ENCODE peak calls at places on chromosomes 12 and 14, in four cellular contexts. One of them, this sample, is unnamed. For H3K79me2, the result is how much of the 10 kb centered on the place peaks cover.

GRCh38 chr14:26925876-26926584 is 328.2 kb upstream of the NOVA1 start:
- DNase-seq in trophoblast cell: peak
- DNase-seq in H9: no peak
- DNase-seq in H1: no peak
- DNase-seq in this sample: peak

GRCh38 chr12:123967121-123967586 is 5.5 kb downstream of the CCDC92 start:
- DNase-seq in trophoblast cell: no peak
- DNase-seq in H9: no peak
- DNase-seq in H1: no peak
- DNase-seq in this sample: no peak

GRCh38 chr14:99741227-99741976 is 51.8 kb upstream of the EML1 start:
- DNase-seq in trophoblast cell: no peak
- DNase-seq in H9: no peak
- DNase-seq in H1: no peak
- DNase-seq in this sample: no peak

GRCh38 chr14:62181591-62181990 is 419.4 kb downstream of the SNAPC1 start:
- DNase-seq in trophoblast cell: no peak
- DNase-seq in H9: no peak
- DNase-seq in H1: no peak
- DNase-seq in this sample: no peak

GRCh38 chr12:128316078-128316477 is 49.1 kb downstream of the TMEM132C start:
- DNase-seq in trophoblast cell: no peak
- DNase-seq in H9: no peak
- DNase-seq in H1: no peak
- DNase-seq in this sample: no peak

GRCh38 chr12:90622431-90622830 is 332.5 kb downstream of the CCER1 start:
- DNase-seq in trophoblast cell: peak
- DNase-seq in H9: no peak
- DNase-seq in H1: no peak
- DNase-seq in this sample: peak

GRCh38 chr14:23638414-23639047 is 2.4 kb downstream of the DHRS2 start:
- DNase-seq in trophoblast cell: peak
- DNase-seq in H9: no peak
- DNase-seq in H1: no peak
- DNase-seq in this sample: peak

GRCh38 chr14:105890474-105891220 is 364.3 kb downstream of the TMEM121 start:
- DNase-seq in trophoblast cell: no peak
- DNase-seq in H9: no peak
- DNase-seq in H1: no peak
- DNase-seq in this sample: no peak

GRCh38 chr14:103014466-103015319 is 42.7 kb downstream of the CDC42BPB start:
- DNase-seq in trophoblast cell: no peak
- DNase-seq in H9: peak
- DNase-seq in H1: no peak
- DNase-seq in this sample: peak

GRCh38 chr14:100640481-100641273 is 53.5 kb upstream of the BEGAIN start:
- DNase-seq in trophoblast cell: no peak
- DNase-seq in H9: no peak
- DNase-seq in H1: no peak
- DNase-seq in this sample: no peak

GRCh38 chr12:113407931-113408585 is 4.4 kb upstream of the SDS start:
- DNase-seq in trophoblast cell: no peak
- DNase-seq in H9: no peak
- DNase-seq in H1: no peak
- DNase-seq in this sample: no peak

GRCh38 chr12:66746489-66747201 is 67.8 kb upstream of the GRIP1 start:
- DNase-seq in trophoblast cell: no peak
- DNase-seq in H9: no peak
- DNase-seq in H1: no peak
- DNase-seq in this sample: peak

GRCh38 chr12:32877670-32878459 is 18.7 kb downstream of the PKP2 start:
- DNase-seq in trophoblast cell: no peak
- DNase-seq in H9: no peak
- DNase-seq in H1: no peak
- DNase-seq in this sample: peak

GRCh38 chr12:53232641-53233538 is 881 bp upstream of the RARG start:
- DNase-seq in trophoblast cell: no peak
- DNase-seq in H9: peak
- DNase-seq in H1: no peak
- DNase-seq in this sample: peak

GRCh38 chr12:108176292-108176691 is 47.2 kb downstream of the WSCD2 start:
- DNase-seq in trophoblast cell: no peak
- DNase-seq in H9: no peak
- DNase-seq in H1: no peak
- DNase-seq in this sample: no peak

GRCh38 chr14:104681689-104682074 is 7.7 kb upstream of the INF2 start:
- DNase-seq in trophoblast cell: peak
- DNase-seq in H9: peak
- DNase-seq in H1: peak
- DNase-seq in this sample: peak

GRCh38 chr14:29352681-29353080 is 575.0 kb downstream of the PRKD1 start:
- DNase-seq in trophoblast cell: no peak
- DNase-seq in H9: no peak
- DNase-seq in H1: no peak
- DNase-seq in this sample: no peak

GRCh38 chr12:110224379-110225304 is 56.4 kb upstream of the ATP2A2 start:
- DNase-seq in trophoblast cell: no peak
- DNase-seq in H9: no peak
- DNase-seq in H1: no peak
- DNase-seq in this sample: no peak

GRCh38 chr12:124075836-124076235 is 102.8 kb downstream of the ZNF664 start:
- DNase-seq in trophoblast cell: peak
- DNase-seq in H9: no peak
- DNase-seq in H1: no peak
- DNase-seq in this sample: peak

GRCh38 chr12:63848450-63848849 is 4.0 kb downstream of the SRGAP1 start:
- DNase-seq in trophoblast cell: no peak
- DNase-seq in H9: no peak
- DNase-seq in H1: no peak
- DNase-seq in this sample: no peak
- H3K79me2 ChIP-seq in trophoblast cell: under half
- H3K79me2 ChIP-seq in H9: under half
- H3K79me2 ChIP-seq in H1: under half
- H3K79me2 ChIP-seq in this sample: under half

DNA sequence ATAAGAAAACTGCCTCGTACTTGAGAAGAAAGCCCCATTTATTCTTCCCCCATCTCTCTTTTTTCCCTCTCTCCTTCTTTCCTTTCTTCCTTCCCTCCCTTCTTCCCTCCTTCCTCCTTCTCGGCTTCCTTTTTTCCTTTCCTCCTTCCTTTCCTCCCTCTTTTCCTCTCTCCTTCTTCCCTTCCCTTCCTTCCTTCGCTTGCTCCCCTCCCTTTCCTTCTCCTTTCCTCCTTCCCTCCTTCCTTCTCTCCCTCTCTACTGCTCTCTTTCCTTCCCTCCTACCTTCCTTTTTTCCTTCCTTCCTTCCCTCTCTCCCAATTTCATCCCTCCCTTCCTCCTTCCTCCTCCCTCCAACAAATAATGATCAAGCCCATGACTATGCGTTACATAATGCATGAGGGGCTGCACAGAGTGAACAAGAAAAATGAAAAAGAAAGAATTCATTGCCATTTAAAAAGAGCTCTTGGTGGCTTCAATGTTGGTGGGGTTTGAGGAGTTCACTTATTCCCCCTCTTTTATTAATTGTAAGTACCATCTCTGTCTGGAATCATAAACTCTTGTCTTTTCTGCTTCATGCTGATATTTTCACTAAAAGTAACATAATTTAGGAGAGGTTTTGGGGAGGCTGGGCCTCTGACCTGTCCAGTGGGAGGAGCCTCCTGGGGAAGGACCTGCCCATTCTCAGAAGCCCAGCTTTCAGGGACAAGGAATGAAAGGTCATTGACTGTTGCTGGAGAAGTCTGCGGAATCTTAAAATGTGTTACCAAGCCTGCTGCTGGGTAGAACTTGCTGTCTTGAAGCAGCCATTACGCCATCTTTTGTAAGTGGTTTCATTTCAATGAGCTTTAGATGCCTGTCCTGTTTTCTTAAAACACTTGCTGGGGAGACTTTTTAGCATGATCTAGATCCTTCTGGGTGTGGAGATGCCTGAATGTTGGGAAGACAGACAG is 144.3 kb downstream of the CHST11 start:
- DNase-seq in trophoblast cell: no peak
- DNase-seq in H9: no peak
- DNase-seq in H1: no peak
- DNase-seq in this sample: no peak
- H3K4me2 ChIP-seq in trophoblast cell: no peak
- H3K4me2 ChIP-seq in H9: no peak
- H3K4me2 ChIP-seq in H1: no peak
- H3K4me2 ChIP-seq in this sample: no peak

DNA sequence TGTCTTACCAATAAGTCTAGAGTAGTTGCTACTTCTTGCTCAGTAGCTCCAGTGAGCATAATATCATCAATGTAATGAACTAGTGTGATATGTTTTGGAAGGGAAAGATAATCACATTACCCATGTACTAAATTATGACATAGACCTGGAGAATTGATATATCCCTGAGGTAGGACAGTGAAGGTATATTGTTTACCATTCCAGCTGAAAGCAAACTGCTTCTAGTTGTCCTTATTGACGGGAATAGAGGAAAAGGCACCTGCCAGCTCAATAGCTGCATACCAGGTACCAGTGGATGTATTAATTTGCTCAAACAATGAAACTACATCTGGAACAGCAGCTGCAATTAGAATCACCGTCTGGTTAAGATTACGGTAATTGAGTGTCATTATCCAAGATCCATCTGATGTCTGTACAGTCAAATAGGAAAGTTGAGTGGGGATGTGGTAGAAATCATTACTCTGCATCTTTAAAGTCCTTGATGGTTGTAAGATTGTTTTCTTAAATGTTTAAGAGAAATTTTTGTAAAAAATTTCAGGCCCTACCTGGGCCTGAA is 100.0 kb upstream of the ARHGAP5 start:
- DNase-seq in trophoblast cell: no peak
- DNase-seq in H9: no peak
- DNase-seq in H1: no peak
- DNase-seq in this sample: no peak
- H2BK5ac ChIP-seq in trophoblast cell: no peak
- H2BK5ac ChIP-seq in H9: no peak
- H2BK5ac ChIP-seq in H1: no peak
- H2BK5ac ChIP-seq in this sample: no peak

GRCh38 chr12:88228720-88229119 is 86.6 kb downstream of the TMTC3 start:
- DNase-seq in trophoblast cell: no peak
- DNase-seq in H9: no peak
- DNase-seq in H1: no peak
- DNase-seq in this sample: no peak
- H3K79me2 ChIP-seq in trophoblast cell: under half
- H3K79me2 ChIP-seq in H9: under half
- H3K79me2 ChIP-seq in H1: under half
- H3K79me2 ChIP-seq in this sample: under half

DNA sequence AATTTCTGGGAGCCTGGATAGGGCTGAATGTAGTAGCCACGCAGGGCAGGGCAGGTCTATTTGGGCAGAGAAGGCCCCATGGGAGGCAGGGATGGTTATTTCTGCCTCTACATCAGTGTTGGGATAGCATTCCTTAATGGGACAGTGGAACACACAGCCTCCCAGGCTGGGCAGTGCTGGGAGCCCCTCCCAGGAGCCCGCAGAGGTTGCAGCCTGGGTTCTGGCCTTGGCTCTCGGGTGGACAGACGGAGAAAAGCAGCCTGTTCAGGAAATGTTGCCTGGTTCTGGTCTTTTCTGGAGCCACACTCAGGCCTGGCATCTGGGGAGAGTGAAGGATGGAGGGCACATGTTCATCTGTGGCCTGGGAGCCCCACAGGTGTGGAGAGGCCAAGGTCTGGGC is 479 bp upstream of the NOS1 start:
- DNase-seq in trophoblast cell: no peak
- DNase-seq in H9: no peak
- DNase-seq in H1: no peak
- DNase-seq in this sample: no peak
- H3K4me2 ChIP-seq in trophoblast cell: no peak
- H3K4me2 ChIP-seq in H9: no peak
- H3K4me2 ChIP-seq in H1: peak
- H3K4me2 ChIP-seq in this sample: no peak

GRCh38 chr12:77968021-77968420 is 137.3 kb downstream of the NAV3 start:
- DNase-seq in trophoblast cell: no peak
- DNase-seq in H9: no peak
- DNase-seq in H1: no peak
- DNase-seq in this sample: no peak
- H2BK5ac ChIP-seq in trophoblast cell: no peak
- H2BK5ac ChIP-seq in H9: no peak
- H2BK5ac ChIP-seq in H1: no peak
- H2BK5ac ChIP-seq in this sample: no peak

DNA sequence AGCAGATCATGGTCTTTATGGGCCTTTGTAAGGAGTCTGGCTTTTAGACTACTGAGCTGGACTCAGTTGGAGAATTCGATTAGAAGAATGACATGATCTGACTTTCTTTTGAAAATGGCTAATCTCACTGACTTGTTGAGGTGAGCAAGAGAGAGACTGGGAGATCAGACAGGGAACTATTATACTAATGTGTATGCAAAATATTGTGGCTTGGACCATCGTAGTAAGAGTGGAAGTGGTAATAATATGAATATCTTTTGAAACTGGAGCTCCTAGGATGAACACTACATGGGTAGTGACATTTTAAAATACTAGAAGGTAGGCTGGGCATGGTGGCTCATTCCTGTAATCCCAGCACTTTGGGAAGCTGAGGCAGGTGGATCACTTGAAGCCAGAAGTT is 56.2 kb upstream of the CCT2 start:
- DNase-seq in trophoblast cell: no peak
- DNase-seq in H9: no peak
- DNase-seq in H1: no peak
- DNase-seq in this sample: no peak
- H3K79me2 ChIP-seq in trophoblast cell: under half
- H3K79me2 ChIP-seq in H9: under half
- H3K79me2 ChIP-seq in H1: under half
- H3K79me2 ChIP-seq in this sample: under half

GRCh38 chr12:24944598-24944975 is 4.3 kb downstream of the BCAT1 start:
- DNase-seq in trophoblast cell: no peak
- DNase-seq in H9: no peak
- DNase-seq in H1: no peak
- DNase-seq in this sample: no peak
- H3K4me2 ChIP-seq in trophoblast cell: no peak
- H3K4me2 ChIP-seq in H9: no peak
- H3K4me2 ChIP-seq in H1: no peak
- H3K4me2 ChIP-seq in this sample: no peak

DNA sequence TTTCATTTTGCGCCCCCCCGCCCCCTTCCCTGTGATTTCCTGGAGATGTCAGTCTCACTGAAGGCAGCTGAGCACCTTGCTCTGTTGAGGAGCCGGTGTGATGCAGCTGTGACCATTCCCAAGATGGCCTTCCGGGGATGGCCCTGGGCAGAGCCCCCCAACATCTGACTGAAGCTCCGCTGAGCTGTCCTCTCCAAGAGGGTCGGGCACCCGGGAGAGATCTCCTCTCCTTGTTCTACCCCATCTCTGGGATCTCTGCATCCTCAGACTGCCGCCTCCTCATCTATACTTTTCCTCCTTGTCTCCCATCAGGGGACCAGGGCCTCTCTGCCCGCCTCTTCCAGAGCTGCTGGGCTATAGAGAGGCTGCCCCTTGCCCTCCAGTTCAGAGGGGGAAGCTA is 965 bp upstream of the SMOC1 start:
- DNase-seq in trophoblast cell: no peak
- DNase-seq in H9: no peak
- DNase-seq in H1: no peak
- DNase-seq in this sample: no peak
- H2BK5ac ChIP-seq in trophoblast cell: no peak
- H2BK5ac ChIP-seq in H9: no peak
- H2BK5ac ChIP-seq in H1: no peak
- H2BK5ac ChIP-seq in this sample: no peak

GRCh38 chr14:84425968-84426367 is 1104.0 kb upstream of the FLRT2 start:
- DNase-seq in trophoblast cell: no peak
- DNase-seq in H9: no peak
- DNase-seq in H1: no peak
- DNase-seq in this sample: no peak

GRCh38 chr14:84421611-84422010 is 1108.3 kb upstream of the FLRT2 start:
- DNase-seq in trophoblast cell: no peak
- DNase-seq in H9: no peak
- DNase-seq in H1: no peak
- DNase-seq in this sample: no peak

GRCh38 chr14:84420236-84420635 is 1109.7 kb upstream of the FLRT2 start:
- DNase-seq in trophoblast cell: no peak
- DNase-seq in H9: no peak
- DNase-seq in H1: no peak
- DNase-seq in this sample: no peak
- H3K79me2 ChIP-seq in trophoblast cell: under half
- H3K79me2 ChIP-seq in H9: under half
- H3K79me2 ChIP-seq in H1: under half
- H3K79me2 ChIP-seq in this sample: under half

This sample was measured in mesendoderm.